ENCODE peak calls at places on chromosomes 7 and 10, in seven cellular contexts. One of them, this sample, is unnamed. For H3K4me1, the result is how much of the 10 kb centered on the place peaks cover.

GRCh38 chr7:18064242-18064838 is 36.7 kb upstream of the PRPS1L1 start:
- DNase-seq in esophagus squamous epithelium: no peak
- DNase-seq in colonic mucosa: peak
- DNase-seq in prostate gland: no peak
- DNase-seq in endodermal cell: peak
- DNase-seq in CD8-positive, alpha-beta T cell: no peak
- DNase-seq in heart right ventricle: no peak
- DNase-seq in this sample: no peak

GRCh38 chr10:17386616-17387075 is 67.7 kb downstream of the ST8SIA6 start:
- DNase-seq in esophagus squamous epithelium: no peak
- DNase-seq in colonic mucosa: no peak
- DNase-seq in prostate gland: no peak
- DNase-seq in endodermal cell: no peak
- DNase-seq in CD8-positive, alpha-beta T cell: no peak
- DNase-seq in heart right ventricle: peak
- DNase-seq in this sample: no peak

GRCh38 chr7:98598846-98599615 is 18.1 kb upstream of the NPTX2 start:
- DNase-seq in esophagus squamous epithelium: no peak
- DNase-seq in colonic mucosa: peak
- DNase-seq in prostate gland: no peak
- DNase-seq in endodermal cell: no peak
- DNase-seq in CD8-positive, alpha-beta T cell: no peak
- DNase-seq in heart right ventricle: no peak
- DNase-seq in this sample: no peak

GRCh38 chr7:96786261-96786997 is 76.8 kb upstream of the SEM1 start:
- DNase-seq in esophagus squamous epithelium: no peak
- DNase-seq in colonic mucosa: no peak
- DNase-seq in prostate gland: peak
- DNase-seq in endodermal cell: peak
- DNase-seq in CD8-positive, alpha-beta T cell: no peak
- DNase-seq in heart right ventricle: peak
- DNase-seq in this sample: no peak

GRCh38 chr7:126803060-126803665 is 449.6 kb downstream of the GRM8 start:
- DNase-seq in esophagus squamous epithelium: no peak
- DNase-seq in colonic mucosa: peak
- DNase-seq in prostate gland: peak
- DNase-seq in endodermal cell: peak
- DNase-seq in CD8-positive, alpha-beta T cell: peak
- DNase-seq in heart right ventricle: peak
- DNase-seq in this sample: no peak

GRCh38 chr7:50782376-50783208 is at the start of gene GRB10:
- DNase-seq in esophagus squamous epithelium: no peak
- DNase-seq in colonic mucosa: no peak
- DNase-seq in prostate gland: no peak
- DNase-seq in endodermal cell: peak
- DNase-seq in CD8-positive, alpha-beta T cell: no peak
- DNase-seq in heart right ventricle: peak
- DNase-seq in this sample: no peak

GRCh38 chr10:119670717-119671116 is 19.5 kb downstream of the BAG3 start:
- DNase-seq in esophagus squamous epithelium: no peak
- DNase-seq in colonic mucosa: no peak
- DNase-seq in prostate gland: no peak
- DNase-seq in endodermal cell: no peak
- DNase-seq in CD8-positive, alpha-beta T cell: no peak
- DNase-seq in heart right ventricle: no peak
- DNase-seq in this sample: no peak

GRCh38 chr10:72557362-72557761 is 68.5 kb downstream of the MICU1 start:
- DNase-seq in esophagus squamous epithelium: no peak
- DNase-seq in colonic mucosa: no peak
- DNase-seq in prostate gland: no peak
- DNase-seq in endodermal cell: no peak
- DNase-seq in CD8-positive, alpha-beta T cell: no peak
- DNase-seq in heart right ventricle: no peak
- DNase-seq in this sample: no peak

GRCh38 chr7:76369011-76369410 is 10.2 kb upstream of the YWHAG start:
- DNase-seq in esophagus squamous epithelium: no peak
- DNase-seq in colonic mucosa: no peak
- DNase-seq in prostate gland: no peak
- DNase-seq in endodermal cell: no peak
- DNase-seq in CD8-positive, alpha-beta T cell: no peak
- DNase-seq in heart right ventricle: no peak
- DNase-seq in this sample: no peak

GRCh38 chr10:46236941-46237681 is 49.7 kb upstream of the ANTXRL start:
- DNase-seq in esophagus squamous epithelium: no peak
- DNase-seq in colonic mucosa: peak
- DNase-seq in prostate gland: no peak
- DNase-seq in endodermal cell: no peak
- DNase-seq in CD8-positive, alpha-beta T cell: peak
- DNase-seq in heart right ventricle: no peak
- DNase-seq in this sample: no peak

GRCh38 chr10:26860026-26860541 is 674 bp downstream of the ABI1 start:
- DNase-seq in esophagus squamous epithelium: peak
- DNase-seq in colonic mucosa: peak
- DNase-seq in prostate gland: peak
- DNase-seq in endodermal cell: peak
- DNase-seq in CD8-positive, alpha-beta T cell: peak
- DNase-seq in heart right ventricle: peak
- DNase-seq in this sample: peak

GRCh38 chr10:62924344-62924748 is 108.2 kb upstream of the EGR2 start:
- DNase-seq in esophagus squamous epithelium: no peak
- DNase-seq in colonic mucosa: peak
- DNase-seq in prostate gland: no peak
- DNase-seq in endodermal cell: peak
- DNase-seq in CD8-positive, alpha-beta T cell: no peak
- DNase-seq in heart right ventricle: no peak
- DNase-seq in this sample: no peak

GRCh38 chr7:13541326-13541725 is 448.1 kb downstream of the ETV1 start:
- DNase-seq in esophagus squamous epithelium: no peak
- DNase-seq in colonic mucosa: no peak
- DNase-seq in prostate gland: no peak
- DNase-seq in endodermal cell: no peak
- DNase-seq in CD8-positive, alpha-beta T cell: no peak
- DNase-seq in heart right ventricle: no peak
- DNase-seq in this sample: no peak

GRCh38 chr10:62735464-62736188 is 68.9 kb upstream of the ADO start:
- DNase-seq in esophagus squamous epithelium: no peak
- DNase-seq in colonic mucosa: no peak
- DNase-seq in prostate gland: no peak
- DNase-seq in endodermal cell: no peak
- DNase-seq in CD8-positive, alpha-beta T cell: no peak
- DNase-seq in heart right ventricle: no peak
- DNase-seq in this sample: no peak

GRCh38 chr7:108311446-108312168 is 144.6 kb downstream of the NRCAM start:
- DNase-seq in esophagus squamous epithelium: no peak
- DNase-seq in colonic mucosa: no peak
- DNase-seq in prostate gland: no peak
- DNase-seq in endodermal cell: no peak
- DNase-seq in CD8-positive, alpha-beta T cell: no peak
- DNase-seq in heart right ventricle: no peak
- DNase-seq in this sample: no peak

GRCh38 chr7:15652776-15653290 is 33.6 kb downstream of the MEOX2 start:
- DNase-seq in esophagus squamous epithelium: no peak
- DNase-seq in colonic mucosa: no peak
- DNase-seq in prostate gland: no peak
- DNase-seq in endodermal cell: no peak
- DNase-seq in CD8-positive, alpha-beta T cell: no peak
- DNase-seq in heart right ventricle: no peak
- DNase-seq in this sample: no peak

GRCh38 chr7:87709258-87709657 is 81.1 kb downstream of the RUNDC3B start:
- DNase-seq in esophagus squamous epithelium: no peak
- DNase-seq in colonic mucosa: no peak
- DNase-seq in prostate gland: no peak
- DNase-seq in endodermal cell: no peak
- DNase-seq in CD8-positive, alpha-beta T cell: no peak
- DNase-seq in heart right ventricle: no peak
- DNase-seq in this sample: no peak

GRCh38 chr7:114412548-114412947 is 2.1 kb upstream of the FOXP2 start:
- DNase-seq in esophagus squamous epithelium: no peak
- DNase-seq in colonic mucosa: no peak
- DNase-seq in prostate gland: no peak
- DNase-seq in endodermal cell: no peak
- DNase-seq in CD8-positive, alpha-beta T cell: no peak
- DNase-seq in heart right ventricle: no peak
- DNase-seq in this sample: no peak

GRCh38 chr7:46682841-46683624 is 762.0 kb upstream of the IGFBP3 start:
- DNase-seq in esophagus squamous epithelium: no peak
- DNase-seq in colonic mucosa: no peak
- DNase-seq in prostate gland: no peak
- DNase-seq in endodermal cell: no peak
- DNase-seq in CD8-positive, alpha-beta T cell: no peak
- DNase-seq in heart right ventricle: no peak
- DNase-seq in this sample: no peak

GRCh38 chr10:21924511-21924910 is 79.0 kb downstream of the DNAJC1 start:
- DNase-seq in esophagus squamous epithelium: no peak
- DNase-seq in colonic mucosa: no peak
- DNase-seq in prostate gland: no peak
- DNase-seq in endodermal cell: no peak
- DNase-seq in CD8-positive, alpha-beta T cell: no peak
- DNase-seq in heart right ventricle: no peak
- DNase-seq in this sample: no peak

DNA sequence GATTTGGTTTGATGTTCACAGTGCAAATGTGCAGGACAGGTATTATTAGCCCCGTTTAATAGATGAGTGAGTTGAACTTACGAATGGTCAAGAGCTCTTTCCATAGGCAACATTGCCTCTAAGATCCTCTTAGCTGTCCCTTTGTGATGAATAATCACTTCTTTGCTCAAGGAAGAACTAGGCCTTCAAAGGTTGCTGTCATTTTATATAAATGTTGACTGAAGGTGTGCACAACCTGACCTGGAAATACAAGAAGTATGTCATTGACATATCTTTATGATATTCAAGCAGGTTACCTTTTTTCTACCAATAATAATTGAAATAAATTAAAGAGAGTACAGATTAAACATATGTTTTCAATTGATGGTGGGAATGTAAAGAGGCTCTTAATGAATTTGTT is 48.5 kb upstream of the GLCCI1 start:
- DNase-seq in esophagus squamous epithelium: no peak
- DNase-seq in colonic mucosa: no peak
- DNase-seq in prostate gland: no peak
- DNase-seq in endodermal cell: no peak
- DNase-seq in CD8-positive, alpha-beta T cell: no peak
- DNase-seq in heart right ventricle: no peak
- DNase-seq in this sample: no peak
- H3K4me1 ChIP-seq in esophagus squamous epithelium: under half
- H3K4me1 ChIP-seq in colonic mucosa: under half
- H3K4me1 ChIP-seq in prostate gland: under half
- H3K4me1 ChIP-seq in endodermal cell: under half
- H3K4me1 ChIP-seq in CD8-positive, alpha-beta T cell: under half
- H3K4me1 ChIP-seq in heart right ventricle: under half
- H3K4me1 ChIP-seq in this sample: under half

DNA sequence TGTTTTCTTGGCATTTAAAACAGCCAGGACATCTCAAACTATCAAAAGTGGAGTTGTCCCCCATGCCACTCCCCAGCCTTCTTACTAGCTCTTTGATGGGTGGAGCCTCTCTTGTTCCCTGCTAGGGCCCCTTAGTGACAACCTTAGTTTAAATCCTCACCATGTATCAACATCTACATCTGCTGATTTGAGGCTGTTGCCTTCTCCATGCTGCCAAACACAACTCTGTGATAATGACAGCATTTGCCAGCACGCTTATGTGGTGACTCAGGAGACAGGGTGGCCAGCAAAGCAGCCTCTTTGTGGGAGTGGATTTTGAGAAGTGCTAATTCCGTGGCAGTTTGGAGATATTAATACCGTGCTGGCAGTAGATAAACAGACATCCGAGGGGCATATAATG is 145.4 kb downstream of the LRRC4 start:
- DNase-seq in esophagus squamous epithelium: no peak
- DNase-seq in colonic mucosa: no peak
- DNase-seq in prostate gland: no peak
- DNase-seq in endodermal cell: no peak
- DNase-seq in CD8-positive, alpha-beta T cell: no peak
- DNase-seq in heart right ventricle: peak
- DNase-seq in this sample: no peak
- H3K27ac ChIP-seq in esophagus squamous epithelium: no peak
- H3K27ac ChIP-seq in colonic mucosa: no peak
- H3K27ac ChIP-seq in prostate gland: no peak
- H3K27ac ChIP-seq in endodermal cell: no peak
- H3K27ac ChIP-seq in CD8-positive, alpha-beta T cell: no peak
- H3K27ac ChIP-seq in heart right ventricle: peak
- H3K27ac ChIP-seq in this sample: no peak

GRCh38 chr7:132090444-132090843 is 485.8 kb downstream of the PLXNA4 start:
- DNase-seq in esophagus squamous epithelium: no peak
- DNase-seq in colonic mucosa: no peak
- DNase-seq in prostate gland: no peak
- DNase-seq in endodermal cell: no peak
- DNase-seq in CD8-positive, alpha-beta T cell: no peak
- DNase-seq in heart right ventricle: no peak
- DNase-seq in this sample: no peak

GRCh38 chr7:132084776-132085388 is 491.4 kb downstream of the PLXNA4 start:
- DNase-seq in esophagus squamous epithelium: no peak
- DNase-seq in colonic mucosa: no peak
- DNase-seq in prostate gland: no peak
- DNase-seq in endodermal cell: peak
- DNase-seq in CD8-positive, alpha-beta T cell: no peak
- DNase-seq in heart right ventricle: no peak
- DNase-seq in this sample: no peak

GRCh38 chr7:132083126-132084123 is 492.8 kb downstream of the PLXNA4 start:
- DNase-seq in esophagus squamous epithelium: no peak
- DNase-seq in colonic mucosa: no peak
- DNase-seq in prostate gland: no peak
- DNase-seq in endodermal cell: no peak
- DNase-seq in CD8-positive, alpha-beta T cell: no peak
- DNase-seq in heart right ventricle: no peak
- DNase-seq in this sample: no peak

GRCh38 chr7:132089356-132089755 is 486.9 kb downstream of the PLXNA4 start:
- DNase-seq in esophagus squamous epithelium: no peak
- DNase-seq in colonic mucosa: no peak
- DNase-seq in prostate gland: no peak
- DNase-seq in endodermal cell: no peak
- DNase-seq in CD8-positive, alpha-beta T cell: no peak
- DNase-seq in heart right ventricle: no peak
- DNase-seq in this sample: no peak

GRCh38 chr7:132087421-132087820 is 488.8 kb downstream of the PLXNA4 start:
- DNase-seq in esophagus squamous epithelium: no peak
- DNase-seq in colonic mucosa: no peak
- DNase-seq in prostate gland: no peak
- DNase-seq in endodermal cell: no peak
- DNase-seq in CD8-positive, alpha-beta T cell: no peak
- DNase-seq in heart right ventricle: no peak
- DNase-seq in this sample: no peak
- H3K4me1 ChIP-seq in esophagus squamous epithelium: under half
- H3K4me1 ChIP-seq in colonic mucosa: under half
- H3K4me1 ChIP-seq in prostate gland: under half
- H3K4me1 ChIP-seq in endodermal cell: under half
- H3K4me1 ChIP-seq in CD8-positive, alpha-beta T cell: under half
- H3K4me1 ChIP-seq in heart right ventricle: under half
- H3K4me1 ChIP-seq in this sample: under half

DNA sequence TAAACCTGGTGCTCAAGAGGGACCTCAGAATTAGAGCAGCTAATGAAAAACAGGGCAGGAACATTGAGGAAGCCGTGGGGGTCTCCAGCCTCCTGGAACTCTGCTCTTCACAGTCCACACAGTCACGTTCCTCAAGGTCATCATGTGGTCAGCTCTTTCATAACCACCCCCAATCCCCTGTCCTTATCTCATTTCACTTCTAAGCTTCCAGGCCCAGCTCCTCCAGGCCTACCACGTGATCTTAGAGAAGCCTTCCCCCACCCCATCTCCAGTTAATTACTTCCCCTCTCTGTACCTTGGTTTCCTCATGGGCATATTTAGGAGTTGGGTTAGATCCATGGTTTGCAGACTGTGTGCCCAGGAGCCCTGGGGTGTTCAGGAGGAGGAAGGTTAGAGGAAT is 106.4 kb upstream of the TCF7L2 start:
- DNase-seq in esophagus squamous epithelium: no peak
- DNase-seq in colonic mucosa: no peak
- DNase-seq in prostate gland: no peak
- DNase-seq in endodermal cell: no peak
- DNase-seq in CD8-positive, alpha-beta T cell: no peak
- DNase-seq in heart right ventricle: no peak
- DNase-seq in this sample: no peak
- H3K27ac ChIP-seq in esophagus squamous epithelium: no peak
- H3K27ac ChIP-seq in colonic mucosa: no peak
- H3K27ac ChIP-seq in prostate gland: no peak
- H3K27ac ChIP-seq in endodermal cell: no peak
- H3K27ac ChIP-seq in CD8-positive, alpha-beta T cell: no peak
- H3K27ac ChIP-seq in heart right ventricle: no peak
- H3K27ac ChIP-seq in this sample: no peak

This sample was measured in effector memory CD4-positive, alpha-beta T cell.